ENCODE peak calls at places on chromosomes 5 and 9, in six cellular contexts. D is DND-41, I is SK-N-SH, Z is A549, A is hepatocyte, R is GM23338. B is an unnamed sample.

GRCh38 chr9:76353280-76353679 is 40.9 kb downstream of the RFK start:
- DNase-seq in D (no peak), Z (no peak), I (no peak), R (no peak), A (no peak), B (peak)

GRCh38 chr5:107380654-107381053 is 290.1 kb downstream of the EFNA5 start:
- DNase-seq in A (no peak), Z (no peak), I (no peak), R (no peak), D (no peak), B (no peak)

GRCh38 chr5:56076486-56076885 is 81.7 kb upstream of the IL6ST start:
- DNase-seq in I (no peak), A (no peak), D (no peak), Z (no peak), R (no peak), B (no peak)

GRCh38 chr9:32672478-32672877 is 37.0 kb upstream of the TAF1L start:
- DNase-seq in I (no peak), R (no peak), D (no peak), Z (peak), A (no peak), B (peak)

GRCh38 chr5:168093200-168093930 is 198.1 kb upstream of the WWC1 start:
- DNase-seq in R (no peak), D (no peak), Z (no peak), A (no peak), I (no peak), B (no peak)

GRCh38 chr5:1075555-1075881 is 36.3 kb downstream of the SLC12A7 start:
- DNase-seq in Z (no peak), I (no peak), R (no peak), A (no peak), D (no peak), B (no peak)

GRCh38 chr9:18861599-18862546 is 171.1 kb downstream of the SAXO1 start:
- DNase-seq in R (peak), D (no peak), A (peak), I (no peak), Z (no peak), B (no peak)

GRCh38 chr5:153654444-153654843 is 164.0 kb downstream of the GRIA1 start:
- DNase-seq in I (no peak), Z (no peak), D (no peak), A (no peak), R (no peak), B (peak)

GRCh38 chr9:89952401-89952800 is 347.6 kb downstream of the GADD45G start:
- DNase-seq in R (no peak), D (no peak), Z (no peak), I (no peak), A (no peak), B (peak)

GRCh38 chr5:37740331-37741066 is 99.3 kb downstream of the GDNF start:
- DNase-seq in D (no peak), Z (no peak), A (no peak), I (no peak), R (no peak), B (no peak)

GRCh38 chr5:1244976-1245375 is 19.8 kb downstream of the SLC6A18 start:
- DNase-seq in D (no peak), A (no peak), Z (peak), I (peak), R (no peak), B (no peak)

GRCh38 chr5:143205386-143205785 is 198.1 kb downstream of the NR3C1 start:
- DNase-seq in I (no peak), Z (no peak), A (no peak), D (no peak), R (peak), B (peak)

GRCh38 chr5:110086658-110087388 is 397.1 kb downstream of the MAN2A1 start:
- DNase-seq in D (peak), I (no peak), A (peak), Z (no peak), R (no peak), B (peak)

GRCh38 chr9:69657269-69657668 is 14.9 kb downstream of the APBA1 start:
- DNase-seq in Z (no peak), R (no peak), I (no peak), A (peak), D (no peak), B (no peak)

GRCh38 chr5:151819830-151820229 is 48.1 kb downstream of the G3BP1 start:
- DNase-seq in I (no peak), A (no peak), R (no peak), Z (no peak), D (no peak), B (no peak)

GRCh38 chr5:53025506-53025905 is 36.4 kb downstream of the ITGA2 start:
- DNase-seq in Z (no peak), A (no peak), I (no peak), D (no peak), R (no peak), B (no peak)

GRCh38 chr5:68303038-68303738 is 87.6 kb downstream of the PIK3R1 start:
- DNase-seq in D (no peak), A (no peak), I (peak), R (no peak), Z (no peak), B (peak)

GRCh38 chr9:87206064-87206661 is 258.9 kb upstream of the GAS1 start:
- DNase-seq in A (no peak), Z (no peak), D (no peak), I (no peak), R (no peak), B (peak)

GRCh38 chr5:168611163-168611562 is 32.0 kb upstream of the PANK3 start:
- DNase-seq in A (no peak), Z (no peak), D (no peak), I (no peak), R (peak), B (no peak)

GRCh38 chr5:43854697-43855292 is 251.8 kb downstream of the NNT start:
- DNase-seq in D (no peak), R (peak), A (no peak), Z (no peak), I (no peak), B (no peak)

GRCh38 chr9:114370985-114371335 is 16.8 kb downstream of the AKNA start:
- DNase-seq in D (no peak), Z (no peak), R (no peak), A (no peak), I (no peak), B (no peak)

GRCh38 chr9:127723450-127723849 is 7.6 kb downstream of the TTC16 start:
- DNase-seq in R (no peak), I (no peak), D (no peak), A (no peak), Z (no peak), B (peak)
- H3K4me2 ChIP-seq in R (no peak), I (no peak), D (no peak), A (no peak), Z (no peak), B (no peak)

DNA sequence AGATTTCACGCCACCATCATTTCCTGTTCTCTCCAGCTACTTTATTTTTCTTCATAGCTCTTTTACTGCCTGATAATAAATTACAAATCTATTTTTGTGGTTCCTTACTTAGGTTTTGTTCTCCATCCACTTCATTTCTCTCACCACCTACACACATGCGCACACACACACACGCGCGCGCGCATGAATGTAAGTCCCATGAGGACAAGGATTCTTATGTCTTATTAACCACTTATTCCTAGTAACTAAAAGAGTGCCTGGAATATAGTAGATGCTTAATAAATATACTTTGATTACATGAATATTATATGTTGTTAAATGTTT is 116.5 kb downstream of the TRPM6 start:
- DNase-seq in R (no peak), Z (no peak), I (no peak), D (no peak), A (no peak), B (no peak)
- TF ChIP-seq CTCF in R (no peak), Z (no peak), I (no peak), D (no peak), A (no peak), B (no peak)

DNA sequence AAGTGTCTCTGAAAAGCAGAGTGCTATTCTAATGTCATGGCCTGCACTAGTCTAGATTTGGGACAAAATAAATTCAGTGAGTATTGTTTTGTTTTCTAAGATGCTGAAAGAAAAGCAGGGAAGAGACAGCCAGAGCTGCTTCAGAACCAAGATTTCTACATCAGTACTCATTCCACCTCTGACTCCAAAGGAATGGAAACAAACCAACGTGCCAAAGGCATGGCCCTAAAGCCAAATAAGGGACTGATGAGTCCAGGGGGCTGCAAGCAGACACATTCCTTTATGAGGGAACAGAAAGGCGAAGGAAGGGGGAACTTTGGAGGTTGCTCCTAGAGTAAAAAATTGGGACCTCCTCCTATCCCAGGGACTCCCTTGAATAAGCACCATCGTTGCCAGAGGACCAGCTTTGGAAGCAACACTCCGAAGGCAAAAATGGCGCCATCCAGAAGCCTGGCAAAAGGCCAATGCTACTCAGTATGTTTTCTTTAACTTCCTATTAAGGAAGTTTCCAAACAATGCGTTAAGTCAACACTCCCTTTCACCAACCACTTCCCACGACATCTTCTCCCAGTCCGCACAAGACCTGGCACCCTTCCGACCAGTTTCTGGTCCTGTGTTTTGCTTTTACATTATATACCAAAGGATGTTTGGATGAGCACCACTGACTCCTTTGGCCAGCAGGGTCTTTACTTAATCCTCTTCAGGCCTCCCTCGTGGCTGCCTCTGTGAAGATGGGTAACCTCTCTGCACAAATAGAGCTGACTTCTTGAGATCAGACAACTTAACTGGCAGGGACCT is 31.6 kb downstream of the ADAM19 start:
- DNase-seq in I (no peak), R (no peak), A (no peak), D (peak), Z (no peak), B (no peak)
- H3K4me2 ChIP-seq in I (no peak), R (no peak), A (no peak), D (no peak), Z (no peak), B (no peak)

DNA sequence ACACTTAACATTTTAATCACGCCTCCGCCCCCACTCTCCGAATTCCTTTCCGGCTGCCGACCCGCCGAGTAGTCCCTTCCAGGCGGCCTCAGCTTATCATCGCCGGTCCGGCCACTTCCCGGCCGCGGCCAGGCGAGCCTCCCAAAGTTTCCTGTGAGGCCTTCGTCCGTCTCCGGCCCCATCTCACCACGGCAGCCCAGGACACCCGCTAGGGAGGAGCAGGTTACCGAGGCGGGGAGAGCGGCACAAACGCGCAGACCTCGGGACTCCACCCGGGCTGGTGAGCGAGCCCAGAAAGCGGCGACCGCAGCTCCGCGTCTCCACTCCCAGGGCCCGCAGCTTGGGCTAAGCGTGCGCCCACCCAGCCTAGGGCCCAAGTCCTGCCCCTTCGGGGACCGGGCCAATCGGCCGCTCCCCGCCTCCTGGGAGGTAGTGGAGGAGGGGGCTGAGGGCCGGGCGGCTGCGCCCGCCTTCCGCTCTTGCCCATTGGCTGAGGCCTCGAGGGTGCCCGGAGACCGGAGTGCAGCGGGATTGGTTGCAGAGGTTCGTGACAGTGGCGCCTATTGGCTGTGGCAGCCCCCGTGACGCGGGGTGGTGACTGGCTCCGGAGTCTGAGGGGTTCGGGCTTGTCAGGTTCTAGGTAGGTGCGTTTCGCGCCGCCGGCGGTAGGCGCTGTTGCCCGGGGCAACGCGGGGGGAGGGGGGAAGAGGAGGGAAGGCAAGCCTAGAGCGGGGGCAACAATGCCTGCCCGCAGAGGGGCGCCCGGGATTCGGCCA is 845 bp downstream of the FER start:
- DNase-seq in I (peak), Z (peak), D (peak), R (peak), A (peak), B (peak)
- TF ChIP-seq CTCF in I (peak), Z (peak), D (peak), R (peak), A (peak), B (no peak)

GRCh38 chr9:124008307-124008854 is 3.2 kb upstream of the LHX2 start:
- DNase-seq in A (no peak), D (no peak), R (peak), Z (peak), I (peak), B (no peak)
- H3K4me2 ChIP-seq in A (peak), D (no peak), R (peak), Z (peak), I (no peak), B (peak)

GRCh38 chr9:136118367-136119258 is at the start of gene TMEM250:
- DNase-seq in A (peak), D (peak), Z (peak), I (peak), R (peak), B (peak)
- TF ChIP-seq CTCF in A (no peak), D (no peak), Z (no peak), I (no peak), R (peak), B (no peak)

GRCh38 chr5:72040513-72040912 is 66.8 kb upstream of the MAP1B start:
- DNase-seq in A (no peak), R (no peak), I (no peak), Z (no peak), D (no peak), B (no peak)
- H3K4me2 ChIP-seq in A (no peak), R (no peak), I (no peak), Z (no peak), D (no peak), B (no peak)

DNA sequence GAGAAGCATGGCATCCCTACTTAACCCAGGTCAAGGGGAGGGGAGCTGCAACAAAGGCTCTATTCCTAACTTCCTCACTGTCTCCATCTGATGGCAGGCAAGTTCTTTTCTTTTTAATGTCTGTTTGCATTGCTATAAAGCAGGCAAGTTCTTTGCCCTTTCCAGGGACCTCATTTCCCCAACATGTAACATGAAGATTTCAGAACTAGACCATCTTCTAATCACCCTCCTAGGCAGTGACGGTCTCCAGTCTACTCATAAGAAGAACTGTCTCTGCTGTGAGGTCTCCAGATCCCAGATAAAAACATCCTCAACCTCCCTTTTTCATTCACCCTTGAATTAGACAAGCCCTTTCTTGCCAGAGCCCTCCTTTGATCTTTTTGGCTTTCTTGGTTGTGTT is 42.1 kb downstream of the PPP1R2B start:
- DNase-seq in D (no peak), A (no peak), Z (no peak), I (no peak), R (peak), B (no peak)
- TF ChIP-seq CTCF in D (no peak), A (peak), Z (no peak), I (no peak), R (peak), B (no peak)

DNA sequence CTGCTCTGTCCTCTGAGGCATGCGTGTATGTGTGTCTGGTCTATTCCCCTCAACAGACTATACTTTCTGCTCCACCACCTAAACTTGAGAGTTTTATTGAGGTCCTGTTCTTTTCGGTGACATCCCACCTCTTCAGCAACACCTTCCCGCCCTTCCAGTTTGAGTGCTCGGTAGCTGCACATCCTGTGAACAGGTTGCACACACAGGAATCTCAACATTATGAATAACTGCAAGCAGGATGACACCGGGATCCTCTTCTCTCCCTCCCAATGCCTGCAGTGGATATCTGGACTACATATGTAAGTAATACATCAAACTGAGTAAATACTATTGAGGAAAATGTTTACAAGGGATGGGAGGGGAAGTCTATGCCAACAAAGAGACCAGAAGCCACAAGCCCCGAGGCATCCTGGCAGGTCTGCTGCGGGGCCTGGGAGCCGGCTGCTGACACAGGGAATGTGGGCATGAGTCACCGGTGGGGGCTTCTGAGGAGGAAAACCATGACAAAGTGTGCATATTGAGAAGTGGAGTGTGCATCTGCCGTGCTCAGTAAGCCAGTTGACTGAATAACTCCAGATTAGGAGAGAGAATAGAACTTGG is 8.6 kb upstream of the ANKRD33B start:
- DNase-seq in R (no peak), Z (peak), I (peak), A (peak), D (no peak), B (peak)
- H3K4me2 ChIP-seq in R (no peak), Z (peak), I (peak), A (no peak), D (no peak), B (no peak)

DNA sequence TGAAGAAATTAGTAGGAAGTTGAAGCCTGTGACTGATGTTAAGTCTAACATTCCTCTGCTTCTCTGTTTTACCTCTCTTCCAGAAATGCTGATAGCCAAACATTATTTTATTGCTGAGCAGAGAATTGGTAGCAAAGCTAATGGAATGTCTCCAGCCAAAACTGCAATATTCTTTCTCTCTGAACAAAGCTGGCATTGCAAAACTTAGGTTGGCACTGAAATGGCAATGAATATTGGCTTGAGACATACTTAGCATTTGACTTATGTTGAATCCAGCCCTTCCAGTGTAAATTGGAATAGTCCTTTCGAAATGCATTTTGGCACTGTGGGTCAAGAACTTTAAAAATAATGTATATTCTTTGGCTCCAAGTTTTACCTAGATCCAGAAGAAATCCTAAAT is 21.1 kb downstream of the FAF2 start:
- DNase-seq in D (no peak), R (no peak), A (no peak), I (no peak), Z (no peak), B (no peak)
- TF ChIP-seq CTCF in D (no peak), R (no peak), A (no peak), I (no peak), Z (no peak), B (no peak)

B was measured in mammary epithelial cell.